ENCODE peak calls at places on chromosomes 11 and 22, in eight cellular contexts. J is head of caudate nucleus, Y is kidney tubule cell, A is amniotic stem cell, X is GOT3, R is neural crest cell, G is GM19239, I is Calu3. D is an unnamed sample.

GRCh38 chr11:115928811-115929210 is 424.6 kb upstream of the CADM1 start:
- DNase-seq in J (no peak), Y (no peak), A (no peak), X (no peak), R (no peak), G (no peak), I (no peak), D (no peak)

GRCh38 chr11:61914471-61915171 is 2.7 kb downstream of the RAB3IL1 start:
- DNase-seq in J (no peak), Y (no peak), A (no peak), X (no peak), R (no peak), G (no peak), I (no peak), D (no peak)

GRCh38 chr11:64741393-64742086 is 2.4 kb downstream of the RASGRP2 start:
- DNase-seq in J (peak; percentile 67), Y (no peak), A (no peak), X (no peak), R (no peak), G (no peak), I (no peak), D (no peak)

GRCh38 chr11:109963101-109963500 is 130.1 kb upstream of the ZC3H12C start:
- DNase-seq in J (no peak), Y (no peak), A (no peak), X (no peak), R (no peak), G (no peak), I (no peak), D (no peak)

GRCh38 chr11:10898763-10899541 is 41.1 kb upstream of the ZBED5 start:
- DNase-seq in J (no peak), Y (no peak), A (no peak), X (no peak), R (no peak), G (no peak), I (peak; percentile 10), D (no peak)

GRCh38 chr22:25777870-25778269 is 35.9 kb downstream of the MYO18B start:
- DNase-seq in J (no peak), Y (peak; percentile 55), A (peak; percentile 18), X (no peak), R (peak; percentile 14), G (no peak), I (peak; percentile 46), D (peak; percentile 36)

GRCh38 chr11:113477321-113477720 is 2.1 kb upstream of the DRD2 start:
- DNase-seq in J (no peak), Y (no peak), A (no peak), X (no peak), R (no peak), G (no peak), I (no peak), D (no peak)

GRCh38 chr11:75031224-75031753 is 42.6 kb downstream of the NEU3 start:
- DNase-seq in J (no peak), Y (peak; percentile 93), A (peak; percentile 10), X (no peak), R (no peak), G (no peak), I (peak; percentile 29), D (peak; percentile 90)

GRCh38 chr11:83042966-83043711 is 28.6 kb downstream of the RAB30 start:
- DNase-seq in J (no peak), Y (no peak), A (no peak), X (no peak), R (no peak), G (no peak), I (no peak), D (peak; percentile 39)

D was measured in renal cortical epithelial cell.